ENCODE peak calls at places on chromosomes 11 and 22, in four cellular contexts. One of them, this sample, is unnamed.

GRCh38 chr11:86919557-86920210 is 35.5 kb downstream of the FZD4 start:
- DNase-seq in psoas muscle: no peak
- DNase-seq in H9: peak; percentile 61
- DNase-seq in pancreas: no peak
- DNase-seq in this sample: no peak

GRCh38 chr11:13680501-13681264 is 12.2 kb downstream of the FAR1 start:
- DNase-seq in psoas muscle: no peak
- DNase-seq in H9: no peak
- DNase-seq in pancreas: no peak
- DNase-seq in this sample: no peak

GRCh38 chr11:35005156-35005780 is 88.8 kb downstream of the PDHX start:
- DNase-seq in psoas muscle: no peak
- DNase-seq in H9: no peak
- DNase-seq in pancreas: peak; percentile 70
- DNase-seq in this sample: no peak

GRCh38 chr11:11444027-11444799 is 91.2 kb upstream of the CSNK2A3 start:
- DNase-seq in psoas muscle: no peak
- DNase-seq in H9: no peak
- DNase-seq in pancreas: no peak
- DNase-seq in this sample: no peak

GRCh38 chr22:17974087-17974486 is 50.3 kb downstream of the MICAL3 start:
- DNase-seq in psoas muscle: no peak
- DNase-seq in H9: no peak
- DNase-seq in pancreas: no peak
- DNase-seq in this sample: no peak

GRCh38 chr11:32266611-32267010 is 168.7 kb downstream of the WT1 start:
- DNase-seq in psoas muscle: no peak
- DNase-seq in H9: no peak
- DNase-seq in pancreas: no peak
- DNase-seq in this sample: no peak

GRCh38 chr22:30290318-30290678 is 993 bp upstream of the CASTOR1 start:
- DNase-seq in psoas muscle: no peak
- DNase-seq in H9: no peak
- DNase-seq in pancreas: no peak
- DNase-seq in this sample: no peak

GRCh38 chr11:46038529-46038928 is 82.7 kb downstream of the PHF21A start:
- DNase-seq in psoas muscle: no peak
- DNase-seq in H9: no peak
- DNase-seq in pancreas: no peak
- DNase-seq in this sample: no peak

GRCh38 chr22:47328550-47329243 is 566.2 kb downstream of the TBC1D22A start:
- DNase-seq in psoas muscle: peak; percentile 58
- DNase-seq in H9: no peak
- DNase-seq in pancreas: no peak
- DNase-seq in this sample: no peak

GRCh38 chr22:36252754-36253522 is at the start of gene APOL1:
- DNase-seq in psoas muscle: no peak
- DNase-seq in H9: peak; percentile 12
- DNase-seq in pancreas: no peak
- DNase-seq in this sample: no peak

GRCh38 chr22:23677701-23677995 is 13.2 kb upstream of the RGL4 start:
- DNase-seq in psoas muscle: no peak
- DNase-seq in H9: no peak
- DNase-seq in pancreas: no peak
- DNase-seq in this sample: no peak

GRCh38 chr22:49933236-49933921 is 14.9 kb downstream of the CRELD2 start:
- DNase-seq in psoas muscle: peak; percentile 94
- DNase-seq in H9: no peak
- DNase-seq in pancreas: peak; percentile 37
- DNase-seq in this sample: no peak
- H3K4me1 ChIP-seq in psoas muscle: peaks cover 64% of the 10 kb centered on the region
- H3K4me1 ChIP-seq in H9: peaks cover 2% of the 10 kb centered on the region
- H3K4me1 ChIP-seq in pancreas: peaks cover 14% of the 10 kb centered on the region
- H3K4me1 ChIP-seq in this sample: peaks cover 19% of the 10 kb centered on the region

GRCh38 chr11:94795799-94796580 is 27.8 kb downstream of the AMOTL1 start:
- DNase-seq in psoas muscle: no peak
- DNase-seq in H9: no peak
- DNase-seq in pancreas: no peak
- DNase-seq in this sample: no peak

GRCh38 chr11:94794287-94795168 is 26.4 kb downstream of the AMOTL1 start:
- DNase-seq in psoas muscle: peak; percentile 88
- DNase-seq in H9: no peak
- DNase-seq in pancreas: peak; percentile 70
- DNase-seq in this sample: peak; percentile 81

GRCh38 chr11:94793822-94794221 is 25.7 kb downstream of the AMOTL1 start:
- DNase-seq in psoas muscle: no peak
- DNase-seq in H9: no peak
- DNase-seq in pancreas: no peak
- DNase-seq in this sample: no peak

GRCh38 chr11:94799726-94800125 is 31.6 kb downstream of the AMOTL1 start:
- DNase-seq in psoas muscle: peak; percentile 56
- DNase-seq in H9: no peak
- DNase-seq in pancreas: no peak
- DNase-seq in this sample: no peak

DNA sequence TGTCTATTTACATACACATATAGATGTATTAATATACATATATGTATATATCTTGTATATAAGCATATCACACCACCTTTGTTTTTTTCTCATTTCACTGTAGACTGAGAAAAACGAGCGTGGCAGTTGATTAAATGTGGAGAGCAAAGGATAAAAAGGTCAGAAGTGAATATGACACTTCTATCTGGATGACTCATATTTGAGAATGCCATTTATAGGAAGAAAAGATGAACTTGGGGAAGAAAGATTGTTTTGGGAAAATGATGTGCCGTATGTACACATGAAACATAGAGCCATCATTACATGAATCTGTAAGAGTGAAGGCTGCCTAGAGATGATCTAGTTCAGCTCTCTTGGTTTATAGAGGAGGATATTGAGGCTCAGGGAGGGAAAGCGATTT is 28.7 kb downstream of the AMOTL1 start:
- DNase-seq in psoas muscle: no peak
- DNase-seq in H9: no peak
- DNase-seq in pancreas: no peak
- DNase-seq in this sample: no peak
- H3K4me1 ChIP-seq in psoas muscle: peaks cover 94% of the 10 kb centered on the region
- H3K4me1 ChIP-seq in H9: no peaks in the 10 kb centered on the region
- H3K4me1 ChIP-seq in pancreas: peaks cover 46% of the 10 kb centered on the region
- H3K4me1 ChIP-seq in this sample: peaks cover 28% of the 10 kb centered on the region

GRCh38 chr22:50184541-50185383 is 951 bp upstream of the TRABD start:
- DNase-seq in psoas muscle: peak; percentile 71
- DNase-seq in H9: no peak
- DNase-seq in pancreas: peak; percentile 32
- DNase-seq in this sample: peak; percentile 37

GRCh38 chr22:50182176-50183081 is 3.3 kb upstream of the TRABD start:
- DNase-seq in psoas muscle: peak; percentile 48
- DNase-seq in H9: no peak
- DNase-seq in pancreas: peak; percentile 90
- DNase-seq in this sample: peak; percentile 25

GRCh38 chr22:50184004-50184461 is 1.7 kb upstream of the TRABD start:
- DNase-seq in psoas muscle: peak; percentile 80
- DNase-seq in H9: no peak
- DNase-seq in pancreas: peak; percentile 75
- DNase-seq in this sample: peak; percentile 84

GRCh38 chr22:50185384-50186087 is at the start of gene TRABD:
- DNase-seq in psoas muscle: peak; percentile 95
- DNase-seq in H9: peak; percentile 91
- DNase-seq in pancreas: peak; percentile 91
- DNase-seq in this sample: peak; percentile 96

GRCh38 chr22:50183141-50183971 is 2.4 kb upstream of the TRABD start:
- DNase-seq in psoas muscle: peak; percentile 51
- DNase-seq in H9: no peak
- DNase-seq in pancreas: peak; percentile 37
- DNase-seq in this sample: peak; percentile 58
- H3K4me1 ChIP-seq in psoas muscle: peaks cover 13% of the 10 kb centered on the region
- H3K4me1 ChIP-seq in H9: no peaks in the 10 kb centered on the region
- H3K4me1 ChIP-seq in pancreas: peaks cover 16% of the 10 kb centered on the region
- H3K4me1 ChIP-seq in this sample: peaks cover 2% of the 10 kb centered on the region

DNA sequence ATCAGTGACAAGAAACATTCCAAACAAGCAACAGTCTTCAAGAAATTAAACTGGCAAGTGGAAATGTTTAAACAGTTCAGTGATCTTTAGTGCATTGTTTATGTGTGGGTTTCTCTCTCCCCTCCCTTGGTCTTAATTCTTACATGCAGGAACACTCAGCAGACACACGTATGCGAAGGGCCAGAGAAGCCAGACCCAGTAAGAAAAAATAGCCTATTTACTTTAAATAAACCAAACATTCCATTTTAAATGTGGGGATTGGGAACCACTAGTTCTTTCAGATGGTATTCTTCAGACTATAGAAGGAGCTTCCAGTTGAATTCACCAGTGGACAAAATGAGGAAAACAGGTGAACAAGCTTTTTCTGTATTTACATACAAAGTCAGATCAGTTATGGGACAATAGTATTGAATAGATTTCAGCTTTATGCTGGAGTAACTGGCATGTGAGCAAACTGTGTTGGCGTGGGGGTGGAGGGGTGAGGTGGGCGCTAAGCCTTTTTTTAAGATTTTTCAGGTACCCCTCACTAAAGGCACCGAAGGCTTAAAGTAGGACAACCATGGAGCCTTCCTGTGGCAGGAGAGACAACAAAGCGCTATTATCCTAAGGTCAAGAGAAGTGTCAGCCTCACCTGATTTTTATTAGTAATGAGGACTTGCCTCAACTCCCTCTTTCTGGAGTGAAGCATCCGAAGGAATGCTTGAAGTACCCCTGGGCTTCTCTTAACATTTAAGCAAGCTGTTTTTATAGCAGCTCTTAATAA is 6.0 kb downstream of the MALAT1 start:
- DNase-seq in psoas muscle: no peak
- DNase-seq in H9: no peak
- DNase-seq in pancreas: no peak
- DNase-seq in this sample: no peak
- H3K4me1 ChIP-seq in psoas muscle: peaks cover 30% of the 10 kb centered on the region
- H3K4me1 ChIP-seq in H9: no peaks in the 10 kb centered on the region
- H3K4me1 ChIP-seq in pancreas: peaks cover 21% of the 10 kb centered on the region
- H3K4me1 ChIP-seq in this sample: no peaks in the 10 kb centered on the region

GRCh38 chr11:1837171-1838076 is 1.4 kb upstream of the TNNI2 start:
- DNase-seq in psoas muscle: peak; percentile 90
- DNase-seq in H9: peak; percentile 82
- DNase-seq in pancreas: peak; percentile 70
- DNase-seq in this sample: peak; percentile 89

GRCh38 chr11:1834132-1834610 is 619 bp upstream of the SYT8 start:
- DNase-seq in psoas muscle: no peak
- DNase-seq in H9: no peak
- DNase-seq in pancreas: peak; percentile 96
- DNase-seq in this sample: no peak

GRCh38 chr11:1834791-1835670 is at the start of gene SYT8:
- DNase-seq in psoas muscle: peak; percentile 52
- DNase-seq in H9: no peak
- DNase-seq in pancreas: peak; percentile 65
- DNase-seq in this sample: peak; percentile 52

GRCh38 chr11:1836011-1836945 is 1.5 kb downstream of the SYT8 start:
- DNase-seq in psoas muscle: peak; percentile 58
- DNase-seq in H9: no peak
- DNase-seq in pancreas: no peak
- DNase-seq in this sample: peak; percentile 11

DNA sequence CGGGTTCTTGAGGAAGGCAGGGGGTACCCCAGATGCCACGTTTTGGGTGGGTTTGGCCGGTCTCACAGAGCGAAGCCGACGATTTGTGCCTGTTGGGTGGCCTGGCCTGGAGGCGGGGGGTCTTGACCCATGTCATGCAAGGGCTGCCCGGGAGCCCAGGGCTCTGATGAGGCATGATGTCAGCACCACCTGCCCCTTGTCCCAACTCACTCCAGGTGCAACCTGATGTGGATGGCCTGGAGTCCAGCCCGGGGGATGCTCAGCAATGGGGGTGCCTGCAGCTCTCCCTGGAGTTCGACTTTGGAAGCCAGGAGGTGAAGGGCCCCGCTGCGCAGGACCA is 851 bp downstream of the SYT8 start:
- DNase-seq in psoas muscle: peak; percentile 46
- DNase-seq in H9: no peak
- DNase-seq in pancreas: no peak
- DNase-seq in this sample: no peak
- H3K4me1 ChIP-seq in psoas muscle: peaks cover 11% of the 10 kb centered on the region
- H3K4me1 ChIP-seq in H9: no peaks in the 10 kb centered on the region
- H3K4me1 ChIP-seq in pancreas: peaks cover 32% of the 10 kb centered on the region
- H3K4me1 ChIP-seq in this sample: no peaks in the 10 kb centered on the region

GRCh38 chr11:65488273-65489058 is 10.4 kb upstream of the MALAT1 start:
- DNase-seq in psoas muscle: peak; percentile 75
- DNase-seq in H9: no peak
- DNase-seq in pancreas: peak; percentile 49
- DNase-seq in this sample: peak; percentile 86
- H3K4me1 ChIP-seq in psoas muscle: peaks cover 78% of the 10 kb centered on the region
- H3K4me1 ChIP-seq in H9: peaks cover 36% of the 10 kb centered on the region
- H3K4me1 ChIP-seq in pancreas: peaks cover 35% of the 10 kb centered on the region
- H3K4me1 ChIP-seq in this sample: peaks cover 50% of the 10 kb centered on the region

GRCh38 chr11:95790123-95790932 is at the start of gene CEP57:
- DNase-seq in psoas muscle: peak; percentile 94
- DNase-seq in H9: peak; percentile 97
- DNase-seq in pancreas: peak; percentile 93
- DNase-seq in this sample: peak; percentile 95
- H3K4me1 ChIP-seq in psoas muscle: peaks cover 20% of the 10 kb centered on the region
- H3K4me1 ChIP-seq in H9: no peaks in the 10 kb centered on the region
- H3K4me1 ChIP-seq in pancreas: peaks cover 22% of the 10 kb centered on the region
- H3K4me1 ChIP-seq in this sample: no peaks in the 10 kb centered on the region

GRCh38 chr11:96328395-96329010 is 14.5 kb downstream of the MAML2 start:
- DNase-seq in psoas muscle: no peak
- DNase-seq in H9: no peak
- DNase-seq in pancreas: no peak
- DNase-seq in this sample: no peak

GRCh38 chr11:96329855-96330510 is 13.0 kb downstream of the MAML2 start:
- DNase-seq in psoas muscle: no peak
- DNase-seq in H9: no peak
- DNase-seq in pancreas: no peak
- DNase-seq in this sample: no peak

GRCh38 chr11:96330511-96330859 is 12.5 kb downstream of the MAML2 start:
- DNase-seq in psoas muscle: no peak
- DNase-seq in H9: no peak
- DNase-seq in pancreas: no peak
- DNase-seq in this sample: no peak

GRCh38 chr11:96331556-96332168 is 11.3 kb downstream of the MAML2 start:
- DNase-seq in psoas muscle: no peak
- DNase-seq in H9: no peak
- DNase-seq in pancreas: no peak
- DNase-seq in this sample: no peak

GRCh38 chr11:96329419-96329818 is 13.6 kb downstream of the MAML2 start:
- DNase-seq in psoas muscle: no peak
- DNase-seq in H9: no peak
- DNase-seq in pancreas: no peak
- DNase-seq in this sample: no peak
- H3K4me1 ChIP-seq in psoas muscle: no peaks in the 10 kb centered on the region
- H3K4me1 ChIP-seq in H9: peaks cover 18% of the 10 kb centered on the region
- H3K4me1 ChIP-seq in pancreas: no peaks in the 10 kb centered on the region
- H3K4me1 ChIP-seq in this sample: peaks cover 11% of the 10 kb centered on the region